ENCODE peak calls at places on chromosomes 12 and 14, in seven cellular contexts. One of them, this sample, is unnamed.

GRCh38 chr12:31589582-31589895 is 1.4 kb downstream of the DENND5B start:
- DNase-seq in HepG2: no peak
- DNase-seq in K562: no peak
- DNase-seq in H1: no peak
- DNase-seq in HCT116: no peak
- DNase-seq in GM12878: no peak
- DNase-seq in SK-N-SH: no peak
- DNase-seq in this sample: no peak

GRCh38 chr14:50040401-50040775 is 76.0 kb downstream of the VCPKMT start:
- DNase-seq in SK-N-SH: no peak
- DNase-seq in H1: no peak
- DNase-seq in K562: no peak
- DNase-seq in HCT116: no peak
- DNase-seq in GM12878: no peak
- DNase-seq in HepG2: peak; percentile 39
- DNase-seq in this sample: peak; percentile 53

GRCh38 chr12:50597200-50598195 is 92.7 kb downstream of the DIP2B start:
- DNase-seq in H1: no peak
- DNase-seq in HepG2: no peak
- DNase-seq in GM12878: peak; percentile 55
- DNase-seq in K562: no peak
- DNase-seq in HCT116: peak; percentile 71
- DNase-seq in SK-N-SH: no peak
- DNase-seq in this sample: no peak

GRCh38 chr14:22039938-22040780 is 366.5 kb upstream of the OR4E1 start:
- DNase-seq in SK-N-SH: no peak
- DNase-seq in HCT116: peak; percentile 18
- DNase-seq in H1: no peak
- DNase-seq in HepG2: peak; percentile 26
- DNase-seq in K562: no peak
- DNase-seq in GM12878: no peak
- DNase-seq in this sample: peak; percentile 4

GRCh38 chr14:59297070-59297766 is 108.8 kb downstream of the DAAM1 start:
- DNase-seq in GM12878: no peak
- DNase-seq in H1: no peak
- DNase-seq in SK-N-SH: no peak
- DNase-seq in K562: no peak
- DNase-seq in HepG2: peak; percentile 94
- DNase-seq in HCT116: no peak
- DNase-seq in this sample: no peak

GRCh38 chr12:65534105-65534841 is 255.8 kb downstream of the MSRB3 start:
- DNase-seq in GM12878: no peak
- DNase-seq in H1: no peak
- DNase-seq in SK-N-SH: no peak
- DNase-seq in HepG2: no peak
- DNase-seq in HCT116: no peak
- DNase-seq in K562: no peak
- DNase-seq in this sample: no peak

GRCh38 chr12:122123051-122123760 is 44.6 kb downstream of the MLXIP start:
- DNase-seq in HepG2: peak; percentile 63
- DNase-seq in SK-N-SH: peak; percentile 86
- DNase-seq in K562: peak; percentile 74
- DNase-seq in HCT116: peak; percentile 41
- DNase-seq in GM12878: no peak
- DNase-seq in H1: no peak
- DNase-seq in this sample: peak; percentile 83

GRCh38 chr12:84913151-84913550 is 552 bp upstream of the SLC6A15 start:
- DNase-seq in HepG2: no peak
- DNase-seq in SK-N-SH: peak; percentile 21
- DNase-seq in GM12878: no peak
- DNase-seq in H1: no peak
- DNase-seq in K562: no peak
- DNase-seq in HCT116: no peak
- DNase-seq in this sample: no peak

GRCh38 chr12:54578778-54579177 is 9.7 kb downstream of the PPP1R1A start:
- DNase-seq in H1: no peak
- DNase-seq in HepG2: no peak
- DNase-seq in HCT116: no peak
- DNase-seq in SK-N-SH: no peak
- DNase-seq in GM12878: no peak
- DNase-seq in K562: no peak
- DNase-seq in this sample: no peak

GRCh38 chr12:3250576-3250975 is 173.4 kb downstream of the TSPAN9 start:
- DNase-seq in H1: no peak
- DNase-seq in GM12878: no peak
- DNase-seq in HepG2: no peak
- DNase-seq in HCT116: no peak
- DNase-seq in SK-N-SH: no peak
- DNase-seq in K562: no peak
- DNase-seq in this sample: no peak

GRCh38 chr14:79680087-79680486 is 531.2 kb downstream of the DIO2 start:
- DNase-seq in HCT116: no peak
- DNase-seq in HepG2: no peak
- DNase-seq in SK-N-SH: no peak
- DNase-seq in GM12878: no peak
- DNase-seq in K562: no peak
- DNase-seq in H1: no peak
- DNase-seq in this sample: no peak

GRCh38 chr14:96100171-96101064 is 61.3 kb downstream of the C14orf132 start:
- DNase-seq in HepG2: peak; percentile 60
- DNase-seq in K562: peak; percentile 75
- DNase-seq in SK-N-SH: peak; percentile 81
- DNase-seq in HCT116: peak; percentile 73
- DNase-seq in H1: peak; percentile 66
- DNase-seq in GM12878: peak; percentile 15
- DNase-seq in this sample: peak; percentile 50

GRCh38 chr12:49867580-49868341 is 24.9 kb upstream of the BCDIN3D start:
- DNase-seq in HepG2: no peak
- DNase-seq in HCT116: no peak
- DNase-seq in H1: no peak
- DNase-seq in K562: no peak
- DNase-seq in SK-N-SH: no peak
- DNase-seq in GM12878: no peak
- DNase-seq in this sample: no peak

GRCh38 chr12:8840938-8841633 is 18.7 kb downstream of the A2ML1 start:
- DNase-seq in SK-N-SH: no peak
- DNase-seq in H1: no peak
- DNase-seq in HepG2: no peak
- DNase-seq in GM12878: no peak
- DNase-seq in HCT116: no peak
- DNase-seq in K562: peak; percentile 11
- DNase-seq in this sample: no peak

GRCh38 chr14:22847661-22848341 is 11.4 kb downstream of the MMP14 start:
- DNase-seq in K562: no peak
- DNase-seq in H1: no peak
- DNase-seq in SK-N-SH: peak; percentile 57
- DNase-seq in GM12878: no peak
- DNase-seq in HCT116: no peak
- DNase-seq in HepG2: no peak
- DNase-seq in this sample: no peak

GRCh38 chr12:98002887-98003493 is 512.4 kb upstream of the TMPO start:
- DNase-seq in HepG2: peak; percentile 36
- DNase-seq in HCT116: peak; percentile 39
- DNase-seq in H1: peak; percentile 13
- DNase-seq in K562: peak; percentile 23
- DNase-seq in GM12878: no peak
- DNase-seq in SK-N-SH: peak; percentile 42
- DNase-seq in this sample: peak; percentile 84

GRCh38 chr12:54390176-54390667 is 5.7 kb upstream of the ZNF385A start:
- DNase-seq in HCT116: no peak
- DNase-seq in SK-N-SH: no peak
- DNase-seq in H1: no peak
- DNase-seq in K562: peak; percentile 74
- DNase-seq in HepG2: no peak
- DNase-seq in GM12878: no peak
- DNase-seq in this sample: no peak

GRCh38 chr12:15146585-15146984 is 74.6 kb downstream of the RERG start:
- DNase-seq in K562: no peak
- DNase-seq in HepG2: no peak
- DNase-seq in GM12878: no peak
- DNase-seq in HCT116: no peak
- DNase-seq in SK-N-SH: no peak
- DNase-seq in H1: no peak
- DNase-seq in this sample: peak; percentile 85

GRCh38 chr14:29222671-29223268 is 456.2 kb downstream of the FOXG1 start:
- DNase-seq in H1: no peak
- DNase-seq in K562: no peak
- DNase-seq in HepG2: peak; percentile 63
- DNase-seq in SK-N-SH: peak; percentile 0
- DNase-seq in HCT116: no peak
- DNase-seq in GM12878: no peak
- DNase-seq in this sample: peak; percentile 64

GRCh38 chr12:76967181-76967885 is 88.5 kb upstream of the CSRP2 start:
- DNase-seq in H1: no peak
- DNase-seq in K562: no peak
- DNase-seq in SK-N-SH: no peak
- DNase-seq in HepG2: no peak
- DNase-seq in HCT116: no peak
- DNase-seq in GM12878: no peak
- DNase-seq in this sample: no peak

GRCh38 chr12:64404470-64405446 is 566 bp downstream of the XPOT start:
- DNase-seq in HCT116: no peak
- DNase-seq in GM12878: no peak
- DNase-seq in K562: peak; percentile 74
- DNase-seq in SK-N-SH: peak; percentile 82
- DNase-seq in H1: no peak
- DNase-seq in HepG2: peak; percentile 71
- DNase-seq in this sample: peak; percentile 52

GRCh38 chr12:82025462-82025861 is 266.3 kb upstream of the PPFIA2 start:
- DNase-seq in K562: no peak
- DNase-seq in SK-N-SH: no peak
- DNase-seq in H1: no peak
- DNase-seq in HepG2: no peak
- DNase-seq in GM12878: no peak
- DNase-seq in HCT116: no peak
- DNase-seq in this sample: no peak

GRCh38 chr12:82015623-82016347 is 256.6 kb upstream of the PPFIA2 start:
- DNase-seq in K562: no peak
- DNase-seq in HCT116: no peak
- DNase-seq in SK-N-SH: no peak
- DNase-seq in HepG2: no peak
- DNase-seq in H1: no peak
- DNase-seq in GM12878: peak; percentile 16
- DNase-seq in this sample: no peak

DNA sequence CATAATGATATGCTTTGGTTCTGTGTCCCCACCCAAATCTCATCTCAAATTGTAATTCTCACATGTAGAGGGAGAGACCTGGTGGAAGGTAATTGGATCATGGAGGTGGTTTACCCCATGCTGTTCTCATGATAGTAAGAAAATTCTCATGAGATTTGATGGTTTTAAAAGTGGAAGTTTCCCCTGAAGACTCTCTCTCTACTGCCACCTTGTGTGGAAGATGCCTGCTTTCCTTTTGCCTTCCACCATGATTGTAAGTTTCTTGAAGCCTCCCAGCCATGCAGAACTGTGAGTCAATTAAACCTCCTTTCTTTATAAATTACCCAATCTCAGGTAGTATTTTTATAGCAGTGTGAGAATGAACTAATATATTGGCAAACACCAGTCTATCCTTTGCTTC is 260.4 kb upstream of the PPFIA2 start:
- DNase-seq in GM12878: no peak
- DNase-seq in H1: no peak
- DNase-seq in HCT116: no peak
- DNase-seq in K562: no peak
- DNase-seq in SK-N-SH: no peak
- DNase-seq in HepG2: no peak
- DNase-seq in this sample: peak; percentile 22
- TF ChIP-seq JUND in GM12878: no peak
- TF ChIP-seq JUND in H1: no peak
- TF ChIP-seq JUND in HCT116: no peak
- TF ChIP-seq JUND in K562: no peak
- TF ChIP-seq JUND in SK-N-SH: no peak
- TF ChIP-seq JUND in HepG2: no peak
- TF ChIP-seq JUND in this sample: no peak

DNA sequence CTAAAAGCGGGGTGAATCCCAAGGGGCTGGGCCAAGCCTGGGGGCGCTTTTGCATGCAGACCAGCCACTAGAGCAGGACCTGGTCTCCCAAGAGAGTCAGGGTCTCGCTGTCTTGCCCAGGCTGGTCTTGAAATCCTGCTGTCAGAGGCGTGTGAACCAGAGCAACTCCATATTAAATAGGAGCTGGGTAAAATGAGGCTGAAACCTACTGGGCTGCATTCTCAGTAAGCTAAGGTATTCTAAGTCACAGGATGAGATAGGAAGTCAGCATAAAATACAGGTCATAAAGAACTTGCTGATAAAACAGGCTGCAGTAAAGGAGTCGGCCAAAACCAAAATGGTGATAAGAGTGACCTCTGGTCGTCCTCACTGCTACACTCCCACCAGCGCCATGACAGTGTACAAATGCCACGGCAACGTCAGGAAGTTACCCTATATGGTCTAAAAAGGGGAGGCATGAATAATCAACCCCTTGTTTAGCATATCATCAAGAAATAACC is 13.5 kb upstream of the DPF3 start:
- DNase-seq in K562: no peak
- DNase-seq in HepG2: no peak
- DNase-seq in HCT116: no peak
- DNase-seq in GM12878: no peak
- DNase-seq in SK-N-SH: no peak
- DNase-seq in H1: no peak
- DNase-seq in this sample: no peak
- TF ChIP-seq JUND in K562: no peak
- TF ChIP-seq JUND in HepG2: no peak
- TF ChIP-seq JUND in HCT116: no peak
- TF ChIP-seq JUND in GM12878: no peak
- TF ChIP-seq JUND in SK-N-SH: no peak
- TF ChIP-seq JUND in H1: no peak
- TF ChIP-seq JUND in this sample: no peak

GRCh38 chr14:42224053-42224888 is 617.6 kb downstream of the LRFN5 start:
- DNase-seq in HCT116: peak; percentile 37
- DNase-seq in GM12878: peak; percentile 5
- DNase-seq in SK-N-SH: peak; percentile 11
- DNase-seq in HepG2: peak; percentile 60
- DNase-seq in K562: peak; percentile 9
- DNase-seq in H1: peak; percentile 17
- DNase-seq in this sample: peak; percentile 16
- TF ChIP-seq JUND in HCT116: no peak
- TF ChIP-seq JUND in GM12878: no peak
- TF ChIP-seq JUND in SK-N-SH: no peak
- TF ChIP-seq JUND in HepG2: no peak
- TF ChIP-seq JUND in K562: no peak
- TF ChIP-seq JUND in H1: no peak
- TF ChIP-seq JUND in this sample: no peak

DNA sequence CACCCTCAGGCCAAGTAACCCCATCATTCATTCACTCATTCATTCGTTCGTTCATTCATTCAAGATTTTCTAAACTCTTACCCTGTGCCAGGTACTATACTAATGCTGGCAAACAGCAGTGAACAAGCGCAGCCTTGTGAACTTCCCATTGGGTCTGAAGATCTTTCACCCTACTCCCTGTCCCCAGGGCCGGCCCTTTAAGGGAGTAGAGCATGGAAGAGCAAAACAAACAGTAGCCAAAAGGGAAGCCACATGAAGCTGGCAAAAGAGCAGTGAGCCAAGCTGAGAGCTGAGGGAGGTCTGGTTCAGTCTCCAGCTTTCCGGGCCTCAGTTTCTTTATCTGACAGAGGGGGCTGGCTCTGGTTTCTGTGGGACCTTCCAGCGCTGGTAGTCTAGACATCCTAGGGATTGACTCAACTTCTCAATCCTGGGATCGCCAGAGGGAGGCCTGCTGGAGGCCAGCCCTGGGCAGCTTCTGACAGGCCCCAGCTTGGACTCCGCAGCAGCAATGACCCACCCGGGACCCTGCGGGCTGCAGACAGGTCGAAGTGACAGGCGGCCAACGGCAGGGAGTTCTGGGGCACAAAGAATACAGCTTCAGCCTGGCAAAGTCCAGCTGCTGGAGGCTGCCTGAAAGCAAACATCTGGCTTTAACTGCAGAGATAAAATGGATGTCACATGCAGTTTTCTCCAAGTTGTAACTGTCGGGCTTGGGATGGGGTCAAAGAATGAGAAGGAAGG is 27.1 kb downstream of the ACTN1 start:
- DNase-seq in HepG2: no peak
- DNase-seq in GM12878: no peak
- DNase-seq in SK-N-SH: peak; percentile 66
- DNase-seq in H1: no peak
- DNase-seq in HCT116: no peak
- DNase-seq in K562: no peak
- DNase-seq in this sample: no peak
- TF ChIP-seq JUND in HepG2: no peak
- TF ChIP-seq JUND in GM12878: no peak
- TF ChIP-seq JUND in SK-N-SH: no peak
- TF ChIP-seq JUND in H1: no peak
- TF ChIP-seq JUND in HCT116: no peak
- TF ChIP-seq JUND in K562: no peak
- TF ChIP-seq JUND in this sample: no peak

This sample was measured in T47D.